ENCODE peak calls at places on chromosomes 12 and 14, in five cellular contexts. One of them, this sample, is unnamed.
A peak's percentile ranks its signal among the peaks of the same experiment; 100 is the strongest.

GRCh38 chr12:71636704-71637115 is 26.9 kb downstream of the ZFC3H1 start:
- DNase-seq in sigmoid colon: no peak
- DNase-seq in CD8-positive, alpha-beta memory T cell: no peak
- DNase-seq in right atrium auricular region: no peak
- DNase-seq in HCT116: peak; percentile 57
- DNase-seq in this sample: no peak

GRCh38 chr14:38867561-38868150 is 235.4 kb downstream of the SEC23A start:
- DNase-seq in HCT116: peak; percentile 67
- DNase-seq in right atrium auricular region: peak; percentile 79
- DNase-seq in sigmoid colon: peak; percentile 77
- DNase-seq in CD8-positive, alpha-beta memory T cell: peak; percentile 19
- DNase-seq in this sample: peak; percentile 75

GRCh38 chr14:30957813-30958370 is 67.6 kb upstream of the AP4S1 start:
- DNase-seq in sigmoid colon: no peak
- DNase-seq in HCT116: no peak
- DNase-seq in right atrium auricular region: no peak
- DNase-seq in CD8-positive, alpha-beta memory T cell: no peak
- DNase-seq in this sample: no peak

GRCh38 chr12:80553316-80553715 is 109.3 kb downstream of the PTPRQ start:
- DNase-seq in CD8-positive, alpha-beta memory T cell: no peak
- DNase-seq in sigmoid colon: no peak
- DNase-seq in right atrium auricular region: no peak
- DNase-seq in HCT116: peak; percentile 61
- DNase-seq in this sample: no peak

GRCh38 chr14:61284001-61284400 is 2.9 kb upstream of the TMEM30B start:
- DNase-seq in HCT116: no peak
- DNase-seq in right atrium auricular region: no peak
- DNase-seq in sigmoid colon: no peak
- DNase-seq in CD8-positive, alpha-beta memory T cell: no peak
- DNase-seq in this sample: no peak

GRCh38 chr12:74598819-74599218 is 61.2 kb downstream of the ATXN7L3B start:
- DNase-seq in CD8-positive, alpha-beta memory T cell: no peak
- DNase-seq in right atrium auricular region: no peak
- DNase-seq in HCT116: no peak
- DNase-seq in sigmoid colon: no peak
- DNase-seq in this sample: no peak

GRCh38 chr12:110059651-110060000 is 11.3 kb upstream of the C12orf76 start:
- DNase-seq in CD8-positive, alpha-beta memory T cell: no peak
- DNase-seq in right atrium auricular region: no peak
- DNase-seq in sigmoid colon: no peak
- DNase-seq in HCT116: no peak
- DNase-seq in this sample: no peak

GRCh38 chr12:96398422-96399080 is 1.7 kb downstream of the CDK17 start:
- DNase-seq in CD8-positive, alpha-beta memory T cell: no peak
- DNase-seq in right atrium auricular region: no peak
- DNase-seq in HCT116: no peak
- DNase-seq in sigmoid colon: no peak
- DNase-seq in this sample: no peak

GRCh38 chr12:100248886-100249285 is 18.0 kb downstream of the DEPDC4 start:
- DNase-seq in CD8-positive, alpha-beta memory T cell: no peak
- DNase-seq in right atrium auricular region: no peak
- DNase-seq in sigmoid colon: no peak
- DNase-seq in HCT116: no peak
- DNase-seq in this sample: no peak

GRCh38 chr12:91778938-91779400 is 366.7 kb downstream of the BTG1 start:
- DNase-seq in right atrium auricular region: peak; percentile 65
- DNase-seq in CD8-positive, alpha-beta memory T cell: peak; percentile 2
- DNase-seq in HCT116: peak; percentile 98
- DNase-seq in sigmoid colon: peak; percentile 70
- DNase-seq in this sample: no peak

GRCh38 chr14:64841121-64841611 is 38.5 kb downstream of the SPTB start:
- DNase-seq in HCT116: peak; percentile 56
- DNase-seq in sigmoid colon: no peak
- DNase-seq in right atrium auricular region: no peak
- DNase-seq in CD8-positive, alpha-beta memory T cell: no peak
- DNase-seq in this sample: no peak

GRCh38 chr14:68099348-68100045 is 279.9 kb downstream of the RAD51B start:
- DNase-seq in sigmoid colon: peak; percentile 85
- DNase-seq in HCT116: no peak
- DNase-seq in right atrium auricular region: no peak
- DNase-seq in CD8-positive, alpha-beta memory T cell: no peak
- DNase-seq in this sample: no peak

GRCh38 chr12:55728932-55729591 is at the start of gene CD63:
- DNase-seq in CD8-positive, alpha-beta memory T cell: peak; percentile 65
- DNase-seq in right atrium auricular region: peak; percentile 92
- DNase-seq in HCT116: no peak
- DNase-seq in sigmoid colon: peak; percentile 96
- DNase-seq in this sample: peak; percentile 94

GRCh38 chr12:52523825-52524224 is 3.6 kb upstream of the KRT5 start:
- DNase-seq in HCT116: no peak
- DNase-seq in CD8-positive, alpha-beta memory T cell: no peak
- DNase-seq in sigmoid colon: no peak
- DNase-seq in right atrium auricular region: peak; percentile 30
- DNase-seq in this sample: no peak

GRCh38 chr12:52526511-52526951 is 6.3 kb upstream of the KRT5 start:
- DNase-seq in HCT116: no peak
- DNase-seq in sigmoid colon: no peak
- DNase-seq in right atrium auricular region: no peak
- DNase-seq in CD8-positive, alpha-beta memory T cell: no peak
- DNase-seq in this sample: no peak

GRCh38 chr12:52525661-52526499 is 5.7 kb upstream of the KRT5 start:
- DNase-seq in sigmoid colon: no peak
- DNase-seq in HCT116: no peak
- DNase-seq in CD8-positive, alpha-beta memory T cell: no peak
- DNase-seq in right atrium auricular region: peak; percentile 9
- DNase-seq in this sample: no peak

GRCh38 chr12:52524241-52524897 is 4.2 kb upstream of the KRT5 start:
- DNase-seq in sigmoid colon: no peak
- DNase-seq in HCT116: no peak
- DNase-seq in CD8-positive, alpha-beta memory T cell: no peak
- DNase-seq in right atrium auricular region: peak; percentile 46
- DNase-seq in this sample: no peak

DNA sequence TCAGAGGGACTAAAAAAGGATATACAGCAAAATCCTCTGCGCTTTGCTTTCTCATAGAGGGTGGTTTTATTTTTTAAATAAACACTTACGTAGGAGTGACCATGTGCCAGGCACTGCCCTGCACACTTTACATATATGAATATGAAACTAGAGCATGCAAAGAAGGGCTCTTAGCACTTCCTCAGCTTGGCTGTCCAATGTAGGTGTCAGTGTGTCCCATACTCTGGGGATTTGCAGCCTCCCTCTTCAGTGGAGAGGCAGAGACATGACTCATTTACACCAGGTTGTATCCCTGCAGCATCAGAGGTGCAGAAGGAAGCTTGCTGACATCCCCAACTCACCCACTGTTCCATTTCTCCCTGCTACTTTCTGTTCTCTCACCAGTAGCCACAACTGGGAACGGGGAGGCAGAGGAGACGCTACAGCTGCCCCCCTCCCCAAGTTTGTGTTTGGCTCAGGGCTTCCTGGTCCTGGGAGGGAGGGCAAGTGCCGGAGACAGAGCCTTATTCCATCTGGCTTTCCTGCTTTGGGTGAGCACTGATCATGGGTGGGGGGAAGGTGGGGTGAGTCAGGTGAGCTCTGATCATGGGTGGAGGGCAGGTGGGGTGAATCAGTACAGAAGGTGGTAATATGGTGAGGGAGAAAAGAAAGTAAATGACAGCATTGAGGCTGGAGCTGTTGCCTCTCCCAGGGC is 4.9 kb upstream of the KRT5 start:
- DNase-seq in sigmoid colon: no peak
- DNase-seq in HCT116: no peak
- DNase-seq in right atrium auricular region: peak; percentile 1
- DNase-seq in CD8-positive, alpha-beta memory T cell: no peak
- DNase-seq in this sample: peak; percentile 31
- H3K4me1 ChIP-seq in sigmoid colon: peaks cover 18% of the 10 kb centered on the region
- H3K4me1 ChIP-seq in HCT116: peaks cover 34% of the 10 kb centered on the region
- H3K4me1 ChIP-seq in right atrium auricular region: no peaks in the 10 kb centered on the region
- H3K4me1 ChIP-seq in CD8-positive, alpha-beta memory T cell: peaks cover 17% of the 10 kb centered on the region
- H3K4me1 ChIP-seq in this sample: no peaks in the 10 kb centered on the region

DNA sequence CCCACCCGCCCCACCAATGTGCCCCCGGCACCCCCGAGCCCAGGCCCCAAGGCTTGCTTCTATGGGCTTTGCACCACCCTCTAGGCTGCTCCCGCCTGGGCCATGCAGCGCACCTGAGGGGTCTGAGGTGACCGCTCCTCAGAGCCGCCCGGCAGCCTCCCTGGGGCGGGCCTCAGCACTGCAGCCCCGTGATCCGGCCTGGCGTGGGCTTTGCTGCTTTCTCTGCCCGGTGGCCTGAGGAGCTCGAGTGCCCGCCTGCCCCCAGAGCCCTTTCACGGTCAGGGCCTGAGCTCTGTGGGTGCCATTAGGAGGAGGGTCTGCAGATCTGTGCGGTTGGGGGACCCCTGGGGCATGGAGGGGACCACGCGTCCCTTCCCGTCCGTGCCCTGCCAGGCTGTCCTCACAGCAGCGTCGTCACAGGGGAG is 6.2 kb downstream of the MTA1 start:
- DNase-seq in right atrium auricular region: no peak
- DNase-seq in CD8-positive, alpha-beta memory T cell: no peak
- DNase-seq in sigmoid colon: no peak
- DNase-seq in HCT116: no peak
- DNase-seq in this sample: no peak
- H3K36me3 ChIP-seq in right atrium auricular region: no peaks in the 10 kb centered on the region
- H3K36me3 ChIP-seq in CD8-positive, alpha-beta memory T cell: no peaks in the 10 kb centered on the region
- H3K36me3 ChIP-seq in sigmoid colon: peaks cover 14% of the 10 kb centered on the region
- H3K36me3 ChIP-seq in HCT116: peaks cover 4% of the 10 kb centered on the region
- H3K36me3 ChIP-seq in this sample: no peaks in the 10 kb centered on the region

GRCh38 chr12:54011665-54012532 is 3.1 kb downstream of the HOXC8 start:
- DNase-seq in CD8-positive, alpha-beta memory T cell: no peak
- DNase-seq in sigmoid colon: no peak
- DNase-seq in HCT116: no peak
- DNase-seq in right atrium auricular region: no peak
- DNase-seq in this sample: no peak
- H3K4me1 ChIP-seq in CD8-positive, alpha-beta memory T cell: peaks cover 23% of the 10 kb centered on the region
- H3K4me1 ChIP-seq in sigmoid colon: peaks cover 14% of the 10 kb centered on the region
- H3K4me1 ChIP-seq in HCT116: peaks cover 6% of the 10 kb centered on the region
- H3K4me1 ChIP-seq in right atrium auricular region: no peaks in the 10 kb centered on the region
- H3K4me1 ChIP-seq in this sample: no peaks in the 10 kb centered on the region

GRCh38 chr12:52900896-52901714 is 3.8 kb downstream of the KRT8 start:
- DNase-seq in HCT116: no peak
- DNase-seq in right atrium auricular region: no peak
- DNase-seq in sigmoid colon: no peak
- DNase-seq in CD8-positive, alpha-beta memory T cell: no peak
- DNase-seq in this sample: no peak

GRCh38 chr12:52900166-52900895 is 4.5 kb downstream of the KRT8 start:
- DNase-seq in HCT116: no peak
- DNase-seq in right atrium auricular region: no peak
- DNase-seq in CD8-positive, alpha-beta memory T cell: no peak
- DNase-seq in sigmoid colon: no peak
- DNase-seq in this sample: no peak

GRCh38 chr12:52896190-52897100 is 8.4 kb downstream of the KRT8 start:
- DNase-seq in HCT116: no peak
- DNase-seq in CD8-positive, alpha-beta memory T cell: no peak
- DNase-seq in right atrium auricular region: no peak
- DNase-seq in sigmoid colon: no peak
- DNase-seq in this sample: no peak

GRCh38 chr12:52901715-52902541 is 2.9 kb downstream of the KRT8 start:
- DNase-seq in right atrium auricular region: no peak
- DNase-seq in CD8-positive, alpha-beta memory T cell: no peak
- DNase-seq in sigmoid colon: no peak
- DNase-seq in HCT116: no peak
- DNase-seq in this sample: no peak

DNA sequence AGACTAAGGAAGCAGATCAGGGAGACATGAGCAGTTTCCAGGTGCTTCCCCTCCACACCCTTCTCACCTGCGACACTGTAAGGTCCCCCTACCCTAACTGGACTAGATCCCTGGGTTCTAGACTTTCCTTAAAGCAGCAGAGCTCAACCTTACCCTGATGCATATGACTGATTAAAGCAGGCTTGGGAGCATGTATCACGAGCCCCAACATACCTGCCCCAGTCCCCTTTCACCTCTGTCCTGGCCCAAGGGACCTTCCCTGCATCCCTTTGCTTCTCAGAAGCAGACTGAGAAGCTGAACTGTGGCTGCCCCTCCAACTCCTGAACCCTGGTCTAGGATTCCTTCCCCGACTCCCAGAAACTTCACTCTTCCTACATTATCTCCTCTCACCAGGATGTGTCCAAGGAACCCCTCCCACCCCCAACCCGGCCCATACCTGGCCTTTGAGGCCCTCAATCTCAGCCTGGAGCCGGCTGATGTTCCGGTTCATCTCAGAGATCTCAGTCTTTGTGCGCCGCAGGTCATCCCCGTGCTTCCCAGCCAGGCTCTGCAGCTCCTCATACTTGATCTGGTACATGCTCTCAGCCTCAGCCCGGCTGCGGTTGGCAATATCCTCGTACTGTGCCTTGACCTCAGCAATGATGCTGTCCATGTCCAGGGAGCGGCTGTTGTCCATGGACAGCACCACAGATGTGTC is 5.4 kb downstream of the KRT8 start:
- DNase-seq in sigmoid colon: no peak
- DNase-seq in right atrium auricular region: no peak
- DNase-seq in CD8-positive, alpha-beta memory T cell: no peak
- DNase-seq in HCT116: no peak
- DNase-seq in this sample: no peak
- H3K36me3 ChIP-seq in sigmoid colon: peaks cover 31% of the 10 kb centered on the region
- H3K36me3 ChIP-seq in right atrium auricular region: peaks cover 34% of the 10 kb centered on the region
- H3K36me3 ChIP-seq in CD8-positive, alpha-beta memory T cell: no peaks in the 10 kb centered on the region
- H3K36me3 ChIP-seq in HCT116: peaks cover 27% of the 10 kb centered on the region
- H3K36me3 ChIP-seq in this sample: peaks cover 19% of the 10 kb centered on the region

This sample was measured in right lobe of liver.